ENCODE peak calls at places on chromosome 17, in five cellular contexts. B is endodermal cell; P is RCC 7860; R is hypothalamus; H is stimulated activated CD4-positive, alpha-beta T cell treated with anti-CD3 and anti-CD28 coated beads, Interleukin-15, amount 100 ng/mL, for 24 hours. D is an unnamed sample.

GRCh38 chr17:77428020-77428781 is 287.4 kb downstream of the SEC14L1 start:
- DNase-seq in B (no peak), P (no peak), R (no peak), H (no peak), D (no peak)

GRCh38 chr17:58303981-58304734 is 23.4 kb upstream of the MPO start:
- DNase-seq in B (peak), P (no peak), R (no peak), H (peak), D (no peak)

GRCh38 chr17:51487947-51488346 is 227.6 kb downstream of the UTP18 start:
- DNase-seq in B (peak), P (peak), R (no peak), H (peak), D (no peak)

GRCh38 chr17:47267354-47267828 is 13.8 kb downstream of the ITGB3 start:
- DNase-seq in B (no peak), P (peak), R (no peak), H (no peak), D (no peak)

GRCh38 chr17:79457889-79458288 is 153.0 kb downstream of the RBFOX3 start:
- DNase-seq in B (no peak), P (no peak), R (no peak), H (no peak), D (no peak)

GRCh38 chr17:18159551-18160120 is 24.0 kb upstream of the ALKBH5 start:
- DNase-seq in B (no peak), P (no peak), R (no peak), H (no peak), D (no peak)

GRCh38 chr17:42354956-42355843 is 33.0 kb downstream of the STAT3 start:
- DNase-seq in B (no peak), P (no peak), R (no peak), H (no peak), D (no peak)

GRCh38 chr17:76459674-76460073 is 6.7 kb upstream of the UBE2O start:
- DNase-seq in B (no peak), P (no peak), R (no peak), H (no peak), D (no peak)

GRCh38 chr17:8031261-8031661 is 7.6 kb upstream of the ALOX15B start:
- DNase-seq in B (no peak), P (no peak), R (no peak), H (no peak), D (no peak)

GRCh38 chr17:72385482-72385881 is 264.7 kb downstream of the SOX9 start:
- DNase-seq in B (no peak), P (peak), R (no peak), H (no peak), D (no peak)

GRCh38 chr17:39239640-39240314 is 14.0 kb upstream of the STAC2 start:
- DNase-seq in B (peak), P (no peak), R (no peak), H (peak), D (peak)

GRCh38 chr17:2943971-2944370 is 119.4 kb downstream of the OR1D5 start:
- DNase-seq in B (peak), P (no peak), R (no peak), H (no peak), D (no peak)

GRCh38 chr17:30554839-30555751 is 77.9 kb downstream of the GOSR1 start:
- DNase-seq in B (peak), P (peak), R (no peak), H (peak), D (no peak)

GRCh38 chr17:16923097-16923903 is 48.6 kb downstream of the TNFRSF13B start:
- DNase-seq in B (peak), P (no peak), R (no peak), H (no peak), D (no peak)

GRCh38 chr17:72407336-72408121 is 286.7 kb downstream of the SOX9 start:
- DNase-seq in B (peak), P (peak), R (peak), H (no peak), D (peak)

GRCh38 chr17:72602517-72603345 is 481.9 kb downstream of the SOX9 start:
- DNase-seq in B (peak), P (peak), R (peak), H (no peak), D (no peak)

GRCh38 chr17:75635610-75636202 is 2.5 kb downstream of the SMIM5 start:
- DNase-seq in B (no peak), P (no peak), R (no peak), H (no peak), D (no peak)

GRCh38 chr17:29929006-29929543 is 953 bp downstream of the SSH2 start:
- DNase-seq in B (peak), P (peak), R (no peak), H (peak), D (no peak)

GRCh38 chr17:42775534-42776098 is 2.4 kb downstream of the VPS25 start:
- DNase-seq in B (no peak), P (peak), R (no peak), H (no peak), D (no peak)

GRCh38 chr17:42679492-42680330 is 1.9 kb downstream of the CCR10 start:
- DNase-seq in B (peak), P (peak), R (no peak), H (peak), D (peak)

GRCh38 chr17:68458260-68459029 is 1.1 kb upstream of the WIPI1 start:
- DNase-seq in B (no peak), P (no peak), R (no peak), H (no peak), D (no peak)

GRCh38 chr17:80257716-80258213 is 2.9 kb upstream of the RNF213 start:
- DNase-seq in B (peak), P (no peak), R (no peak), H (no peak), D (no peak)

GRCh38 chr17:62101519-62101918 is 36.4 kb upstream of the MED13 start:
- DNase-seq in B (no peak), P (no peak), R (no peak), H (no peak), D (no peak)

GRCh38 chr17:77125432-77125901 is 15.3 kb upstream of the SEC14L1 start:
- DNase-seq in B (no peak), P (peak), R (no peak), H (no peak), D (no peak)

GRCh38 chr17:15470536-15470935 is 3.1 kb upstream of the CDRT4 start:
- DNase-seq in B (no peak), P (no peak), R (no peak), H (no peak), D (no peak)

GRCh38 chr17:50051082-50051576 is 4.8 kb upstream of the ITGA3 start:
- DNase-seq in B (peak), P (peak), R (no peak), H (peak), D (no peak)

GRCh38 chr17:17063546-17064122 is 21.4 kb downstream of the MPRIP start:
- DNase-seq in B (peak), P (peak), R (peak), H (no peak), D (peak)

GRCh38 chr17:41406205-41406604 is 8.8 kb upstream of the KRT31 start:
- DNase-seq in B (peak), P (no peak), R (no peak), H (no peak), D (no peak)